ENCODE peak calls at places on chromosomes 3 and 15, in four cellular contexts. Z, O, V and H are unnamed samples.

GRCh38 chr3:191141728-191142127 is 57.3 kb upstream of the OSTN start:
- DNase-seq in Z (no peak), O (no peak), V (no peak), H (peak; percentile 96)

GRCh38 chr3:116129187-116129945 is 315.9 kb downstream of the LSAMP start:
- DNase-seq in V (no peak), O (no peak), Z (no peak), H (no peak)

GRCh38 chr3:2099028-2099671 is 484 bp downstream of the CNTN4 start:
- DNase-seq in O (peak; percentile 22), Z (no peak), V (peak; percentile 63), H (no peak)

GRCh38 chr3:126365351-126366274 is 8.4 kb upstream of the KLF15 start:
- DNase-seq in O (no peak), V (no peak), Z (no peak), H (no peak)

GRCh38 chr3:181623924-181624694 is 87.6 kb upstream of the SOX2 start:
- DNase-seq in Z (peak; percentile 38), V (no peak), O (no peak), H (peak; percentile 15)

GRCh38 chr15:91922701-91923279 is 69.3 kb downstream of the SLCO3A1 start:
- DNase-seq in Z (no peak), V (no peak), O (no peak), H (no peak)

GRCh38 chr3:181722156-181722555 is 10.4 kb downstream of the SOX2 start:
- DNase-seq in V (no peak), Z (no peak), O (no peak), H (no peak)

GRCh38 chr3:5036858-5037257 is 57.6 kb downstream of the BHLHE40 start:
- DNase-seq in O (no peak), V (no peak), Z (no peak), H (no peak)

GRCh38 chr3:43525941-43526607 is 95.7 kb downstream of the ANO10 start:
- DNase-seq in V (no peak), Z (no peak), O (no peak), H (peak; percentile 54)

GRCh38 chr15:74262635-74263034 is 26.5 kb downstream of the CCDC33 start:
- DNase-seq in O (no peak), V (no peak), Z (no peak), H (no peak)

GRCh38 chr3:30073622-30074021 is 532.8 kb upstream of the TGFBR2 start:
- DNase-seq in O (no peak), Z (peak; percentile 61), V (no peak), H (no peak)

GRCh38 chr3:45075821-45076625 is 49.9 kb downstream of the CLEC3B start:
- DNase-seq in O (no peak), V (no peak), Z (no peak), H (no peak)

GRCh38 chr15:54150255-54150654 is 172.0 kb downstream of the UNC13C start:
- DNase-seq in V (no peak), Z (no peak), O (no peak), H (no peak)

GRCh38 chr3:23826382-23827061 is 20.8 kb downstream of the UBE2E1 start:
- DNase-seq in V (no peak), O (no peak), Z (no peak), H (no peak)

GRCh38 chr3:151845506-151845905 is 27.9 kb upstream of the SUCNR1 start:
- DNase-seq in O (no peak), V (no peak), Z (no peak), H (no peak)

GRCh38 chr3:40096561-40097506 is 212.7 kb upstream of the EIF1B start:
- DNase-seq in V (no peak), Z (no peak), O (no peak), H (no peak)

GRCh38 chr15:43246261-43246764 is 20.4 kb downstream of the TGM5 start:
- DNase-seq in O (no peak), V (no peak), Z (no peak), H (no peak)

GRCh38 chr15:88697276-88697675 is 58.5 kb downstream of the ISG20 start:
- DNase-seq in O (no peak), V (no peak), Z (no peak), H (no peak)

GRCh38 chr15:98286831-98287230 is 326.3 kb downstream of the ARRDC4 start:
- DNase-seq in O (no peak), V (no peak), Z (no peak), H (no peak)

GRCh38 chr15:94205366-94205765 is 26.0 kb upstream of the MCTP2 start:
- DNase-seq in Z (no peak), O (no peak), V (no peak), H (no peak)